ENCODE peak calls at places on chromosomes 13 and 19, in eight cellular contexts. One of them, this sample, is unnamed.

GRCh38 chr13:49820591-49821215 is 28.2 kb upstream of the KPNA3 start:
- DNase-seq in fibroblast of lung: no peak
- DNase-seq in stimulated activated CD4-positive, alpha-beta T cell treated with anti-CD3 and anti-CD28 coated beads, Interleukin-12 subunit alpha, Interleukin-12 subunit beta, amount 100 ng/mL, for 48 hours: no peak
- DNase-seq in CD4-positive, alpha-beta T cell: no peak
- DNase-seq in activated CD4-positive, alpha-beta T cell treated with anti-CD3 and anti-CD28 coated beads, Interleukin-2, amount 50 U/mL, for 48 hours: no peak
- DNase-seq in NCI-H460: no peak
- DNase-seq in effector memory CD4-positive, alpha-beta T cell: no peak
- DNase-seq in NCI-H345: no peak
- DNase-seq in this sample: no peak

GRCh38 chr19:11196406-11197287 is 698 bp downstream of the KANK2 start:
- DNase-seq in fibroblast of lung: peak; percentile 32
- DNase-seq in stimulated activated CD4-positive, alpha-beta T cell treated with anti-CD3 and anti-CD28 coated beads, Interleukin-12 subunit alpha, Interleukin-12 subunit beta, amount 100 ng/mL, for 48 hours: no peak
- DNase-seq in CD4-positive, alpha-beta T cell: no peak
- DNase-seq in activated CD4-positive, alpha-beta T cell treated with anti-CD3 and anti-CD28 coated beads, Interleukin-2, amount 50 U/mL, for 48 hours: no peak
- DNase-seq in NCI-H460: no peak
- DNase-seq in effector memory CD4-positive, alpha-beta T cell: no peak
- DNase-seq in NCI-H345: no peak
- DNase-seq in this sample: no peak

GRCh38 chr19:40279120-40279551 is 6.0 kb downstream of the AKT2 start:
- DNase-seq in fibroblast of lung: peak; percentile 78
- DNase-seq in stimulated activated CD4-positive, alpha-beta T cell treated with anti-CD3 and anti-CD28 coated beads, Interleukin-12 subunit alpha, Interleukin-12 subunit beta, amount 100 ng/mL, for 48 hours: no peak
- DNase-seq in CD4-positive, alpha-beta T cell: no peak
- DNase-seq in activated CD4-positive, alpha-beta T cell treated with anti-CD3 and anti-CD28 coated beads, Interleukin-2, amount 50 U/mL, for 48 hours: no peak
- DNase-seq in NCI-H460: no peak
- DNase-seq in effector memory CD4-positive, alpha-beta T cell: no peak
- DNase-seq in NCI-H345: no peak
- DNase-seq in this sample: no peak

GRCh38 chr13:45333973-45334922 is 6.7 kb downstream of the TPT1 start:
- DNase-seq in fibroblast of lung: no peak
- DNase-seq in stimulated activated CD4-positive, alpha-beta T cell treated with anti-CD3 and anti-CD28 coated beads, Interleukin-12 subunit alpha, Interleukin-12 subunit beta, amount 100 ng/mL, for 48 hours: no peak
- DNase-seq in CD4-positive, alpha-beta T cell: peak; percentile 23
- DNase-seq in activated CD4-positive, alpha-beta T cell treated with anti-CD3 and anti-CD28 coated beads, Interleukin-2, amount 50 U/mL, for 48 hours: peak; percentile 41
- DNase-seq in NCI-H460: no peak
- DNase-seq in effector memory CD4-positive, alpha-beta T cell: peak; percentile 30
- DNase-seq in NCI-H345: no peak
- DNase-seq in this sample: peak; percentile 33

GRCh38 chr13:29858667-29859066 is 8.2 kb upstream of the UBL3 start:
- DNase-seq in fibroblast of lung: no peak
- DNase-seq in stimulated activated CD4-positive, alpha-beta T cell treated with anti-CD3 and anti-CD28 coated beads, Interleukin-12 subunit alpha, Interleukin-12 subunit beta, amount 100 ng/mL, for 48 hours: no peak
- DNase-seq in CD4-positive, alpha-beta T cell: no peak
- DNase-seq in activated CD4-positive, alpha-beta T cell treated with anti-CD3 and anti-CD28 coated beads, Interleukin-2, amount 50 U/mL, for 48 hours: no peak
- DNase-seq in NCI-H460: no peak
- DNase-seq in effector memory CD4-positive, alpha-beta T cell: no peak
- DNase-seq in NCI-H345: no peak
- DNase-seq in this sample: no peak

GRCh38 chr19:15935167-15935702 is 906 bp upstream of the CYP4F11 start:
- DNase-seq in fibroblast of lung: no peak
- DNase-seq in stimulated activated CD4-positive, alpha-beta T cell treated with anti-CD3 and anti-CD28 coated beads, Interleukin-12 subunit alpha, Interleukin-12 subunit beta, amount 100 ng/mL, for 48 hours: no peak
- DNase-seq in CD4-positive, alpha-beta T cell: no peak
- DNase-seq in activated CD4-positive, alpha-beta T cell treated with anti-CD3 and anti-CD28 coated beads, Interleukin-2, amount 50 U/mL, for 48 hours: no peak
- DNase-seq in NCI-H460: peak; percentile 63
- DNase-seq in effector memory CD4-positive, alpha-beta T cell: no peak
- DNase-seq in NCI-H345: no peak
- DNase-seq in this sample: no peak

GRCh38 chr19:19061491-19061890 is 2.3 kb upstream of the SLC25A42 start:
- DNase-seq in fibroblast of lung: no peak
- DNase-seq in stimulated activated CD4-positive, alpha-beta T cell treated with anti-CD3 and anti-CD28 coated beads, Interleukin-12 subunit alpha, Interleukin-12 subunit beta, amount 100 ng/mL, for 48 hours: no peak
- DNase-seq in CD4-positive, alpha-beta T cell: no peak
- DNase-seq in activated CD4-positive, alpha-beta T cell treated with anti-CD3 and anti-CD28 coated beads, Interleukin-2, amount 50 U/mL, for 48 hours: no peak
- DNase-seq in NCI-H460: no peak
- DNase-seq in effector memory CD4-positive, alpha-beta T cell: no peak
- DNase-seq in NCI-H345: peak; percentile 46
- DNase-seq in this sample: no peak

GRCh38 chr13:96816261-96816660 is 178.0 kb downstream of the OXGR1 start:
- DNase-seq in fibroblast of lung: peak; percentile 40
- DNase-seq in stimulated activated CD4-positive, alpha-beta T cell treated with anti-CD3 and anti-CD28 coated beads, Interleukin-12 subunit alpha, Interleukin-12 subunit beta, amount 100 ng/mL, for 48 hours: no peak
- DNase-seq in CD4-positive, alpha-beta T cell: no peak
- DNase-seq in activated CD4-positive, alpha-beta T cell treated with anti-CD3 and anti-CD28 coated beads, Interleukin-2, amount 50 U/mL, for 48 hours: no peak
- DNase-seq in NCI-H460: no peak
- DNase-seq in effector memory CD4-positive, alpha-beta T cell: no peak
- DNase-seq in NCI-H345: no peak
- DNase-seq in this sample: no peak

GRCh38 chr13:68608147-68608546 is 1378.0 kb upstream of the PCDH9 start:
- DNase-seq in fibroblast of lung: no peak
- DNase-seq in stimulated activated CD4-positive, alpha-beta T cell treated with anti-CD3 and anti-CD28 coated beads, Interleukin-12 subunit alpha, Interleukin-12 subunit beta, amount 100 ng/mL, for 48 hours: no peak
- DNase-seq in CD4-positive, alpha-beta T cell: no peak
- DNase-seq in activated CD4-positive, alpha-beta T cell treated with anti-CD3 and anti-CD28 coated beads, Interleukin-2, amount 50 U/mL, for 48 hours: no peak
- DNase-seq in NCI-H460: no peak
- DNase-seq in effector memory CD4-positive, alpha-beta T cell: no peak
- DNase-seq in NCI-H345: no peak
- DNase-seq in this sample: no peak

GRCh38 chr13:22053053-22053452 is 382.2 kb downstream of the FGF9 start:
- DNase-seq in fibroblast of lung: no peak
- DNase-seq in stimulated activated CD4-positive, alpha-beta T cell treated with anti-CD3 and anti-CD28 coated beads, Interleukin-12 subunit alpha, Interleukin-12 subunit beta, amount 100 ng/mL, for 48 hours: no peak
- DNase-seq in CD4-positive, alpha-beta T cell: no peak
- DNase-seq in activated CD4-positive, alpha-beta T cell treated with anti-CD3 and anti-CD28 coated beads, Interleukin-2, amount 50 U/mL, for 48 hours: no peak
- DNase-seq in NCI-H460: no peak
- DNase-seq in effector memory CD4-positive, alpha-beta T cell: no peak
- DNase-seq in NCI-H345: no peak
- DNase-seq in this sample: no peak

GRCh38 chr19:28290963-28291657 is 921.8 kb downstream of the UQCRFS1 start:
- DNase-seq in fibroblast of lung: no peak
- DNase-seq in stimulated activated CD4-positive, alpha-beta T cell treated with anti-CD3 and anti-CD28 coated beads, Interleukin-12 subunit alpha, Interleukin-12 subunit beta, amount 100 ng/mL, for 48 hours: no peak
- DNase-seq in CD4-positive, alpha-beta T cell: no peak
- DNase-seq in activated CD4-positive, alpha-beta T cell treated with anti-CD3 and anti-CD28 coated beads, Interleukin-2, amount 50 U/mL, for 48 hours: no peak
- DNase-seq in NCI-H460: no peak
- DNase-seq in effector memory CD4-positive, alpha-beta T cell: no peak
- DNase-seq in NCI-H345: peak; percentile 94
- DNase-seq in this sample: no peak

GRCh38 chr13:113952983-113953520 is 20.8 kb downstream of the C13orf46 start:
- DNase-seq in fibroblast of lung: no peak
- DNase-seq in stimulated activated CD4-positive, alpha-beta T cell treated with anti-CD3 and anti-CD28 coated beads, Interleukin-12 subunit alpha, Interleukin-12 subunit beta, amount 100 ng/mL, for 48 hours: no peak
- DNase-seq in CD4-positive, alpha-beta T cell: no peak
- DNase-seq in activated CD4-positive, alpha-beta T cell treated with anti-CD3 and anti-CD28 coated beads, Interleukin-2, amount 50 U/mL, for 48 hours: no peak
- DNase-seq in NCI-H460: no peak
- DNase-seq in effector memory CD4-positive, alpha-beta T cell: no peak
- DNase-seq in NCI-H345: no peak
- DNase-seq in this sample: no peak

GRCh38 chr19:10553943-10554381 is 10.3 kb downstream of the ATG4D start:
- DNase-seq in fibroblast of lung: no peak
- DNase-seq in stimulated activated CD4-positive, alpha-beta T cell treated with anti-CD3 and anti-CD28 coated beads, Interleukin-12 subunit alpha, Interleukin-12 subunit beta, amount 100 ng/mL, for 48 hours: no peak
- DNase-seq in CD4-positive, alpha-beta T cell: peak; percentile 41
- DNase-seq in activated CD4-positive, alpha-beta T cell treated with anti-CD3 and anti-CD28 coated beads, Interleukin-2, amount 50 U/mL, for 48 hours: peak; percentile 48
- DNase-seq in NCI-H460: no peak
- DNase-seq in effector memory CD4-positive, alpha-beta T cell: peak; percentile 40
- DNase-seq in NCI-H345: no peak
- DNase-seq in this sample: peak; percentile 89

GRCh38 chr19:19562665-19563347 is 24.7 kb downstream of the CILP2 start:
- DNase-seq in fibroblast of lung: no peak
- DNase-seq in stimulated activated CD4-positive, alpha-beta T cell treated with anti-CD3 and anti-CD28 coated beads, Interleukin-12 subunit alpha, Interleukin-12 subunit beta, amount 100 ng/mL, for 48 hours: no peak
- DNase-seq in CD4-positive, alpha-beta T cell: peak; percentile 27
- DNase-seq in activated CD4-positive, alpha-beta T cell treated with anti-CD3 and anti-CD28 coated beads, Interleukin-2, amount 50 U/mL, for 48 hours: peak; percentile 30
- DNase-seq in NCI-H460: no peak
- DNase-seq in effector memory CD4-positive, alpha-beta T cell: no peak
- DNase-seq in NCI-H345: no peak
- DNase-seq in this sample: no peak

GRCh38 chr13:29081036-29081435 is 260.9 kb downstream of the MTUS2 start:
- DNase-seq in fibroblast of lung: no peak
- DNase-seq in stimulated activated CD4-positive, alpha-beta T cell treated with anti-CD3 and anti-CD28 coated beads, Interleukin-12 subunit alpha, Interleukin-12 subunit beta, amount 100 ng/mL, for 48 hours: no peak
- DNase-seq in CD4-positive, alpha-beta T cell: peak; percentile 17
- DNase-seq in activated CD4-positive, alpha-beta T cell treated with anti-CD3 and anti-CD28 coated beads, Interleukin-2, amount 50 U/mL, for 48 hours: no peak
- DNase-seq in NCI-H460: no peak
- DNase-seq in effector memory CD4-positive, alpha-beta T cell: no peak
- DNase-seq in NCI-H345: no peak
- DNase-seq in this sample: no peak

GRCh38 chr13:44128522-44128921 is 245.1 kb upstream of the SERP2 start:
- DNase-seq in fibroblast of lung: peak; percentile 40
- DNase-seq in stimulated activated CD4-positive, alpha-beta T cell treated with anti-CD3 and anti-CD28 coated beads, Interleukin-12 subunit alpha, Interleukin-12 subunit beta, amount 100 ng/mL, for 48 hours: no peak
- DNase-seq in CD4-positive, alpha-beta T cell: no peak
- DNase-seq in activated CD4-positive, alpha-beta T cell treated with anti-CD3 and anti-CD28 coated beads, Interleukin-2, amount 50 U/mL, for 48 hours: no peak
- DNase-seq in NCI-H460: no peak
- DNase-seq in effector memory CD4-positive, alpha-beta T cell: no peak
- DNase-seq in NCI-H345: no peak
- DNase-seq in this sample: no peak

GRCh38 chr19:44875666-44876418 is 15.2 kb upstream of the TOMM40 start:
- DNase-seq in fibroblast of lung: no peak
- DNase-seq in stimulated activated CD4-positive, alpha-beta T cell treated with anti-CD3 and anti-CD28 coated beads, Interleukin-12 subunit alpha, Interleukin-12 subunit beta, amount 100 ng/mL, for 48 hours: no peak
- DNase-seq in CD4-positive, alpha-beta T cell: no peak
- DNase-seq in activated CD4-positive, alpha-beta T cell treated with anti-CD3 and anti-CD28 coated beads, Interleukin-2, amount 50 U/mL, for 48 hours: no peak
- DNase-seq in NCI-H460: no peak
- DNase-seq in effector memory CD4-positive, alpha-beta T cell: no peak
- DNase-seq in NCI-H345: no peak
- DNase-seq in this sample: no peak

GRCh38 chr19:5090465-5090779 is 121.5 kb downstream of the KDM4B start:
- DNase-seq in fibroblast of lung: no peak
- DNase-seq in stimulated activated CD4-positive, alpha-beta T cell treated with anti-CD3 and anti-CD28 coated beads, Interleukin-12 subunit alpha, Interleukin-12 subunit beta, amount 100 ng/mL, for 48 hours: no peak
- DNase-seq in CD4-positive, alpha-beta T cell: no peak
- DNase-seq in activated CD4-positive, alpha-beta T cell treated with anti-CD3 and anti-CD28 coated beads, Interleukin-2, amount 50 U/mL, for 48 hours: no peak
- DNase-seq in NCI-H460: no peak
- DNase-seq in effector memory CD4-positive, alpha-beta T cell: no peak
- DNase-seq in NCI-H345: no peak
- DNase-seq in this sample: no peak

GRCh38 chr13:102825921-102826706 is 19.7 kb upstream of the ERCC5 start:
- DNase-seq in fibroblast of lung: peak; percentile 90
- DNase-seq in stimulated activated CD4-positive, alpha-beta T cell treated with anti-CD3 and anti-CD28 coated beads, Interleukin-12 subunit alpha, Interleukin-12 subunit beta, amount 100 ng/mL, for 48 hours: no peak
- DNase-seq in CD4-positive, alpha-beta T cell: no peak
- DNase-seq in activated CD4-positive, alpha-beta T cell treated with anti-CD3 and anti-CD28 coated beads, Interleukin-2, amount 50 U/mL, for 48 hours: no peak
- DNase-seq in NCI-H460: no peak
- DNase-seq in effector memory CD4-positive, alpha-beta T cell: no peak
- DNase-seq in NCI-H345: no peak
- DNase-seq in this sample: no peak

GRCh38 chr13:63005625-63006024 is 1590.0 kb upstream of the PCDH20 start:
- DNase-seq in fibroblast of lung: no peak
- DNase-seq in stimulated activated CD4-positive, alpha-beta T cell treated with anti-CD3 and anti-CD28 coated beads, Interleukin-12 subunit alpha, Interleukin-12 subunit beta, amount 100 ng/mL, for 48 hours: no peak
- DNase-seq in CD4-positive, alpha-beta T cell: no peak
- DNase-seq in activated CD4-positive, alpha-beta T cell treated with anti-CD3 and anti-CD28 coated beads, Interleukin-2, amount 50 U/mL, for 48 hours: no peak
- DNase-seq in NCI-H460: no peak
- DNase-seq in effector memory CD4-positive, alpha-beta T cell: no peak
- DNase-seq in NCI-H345: no peak
- DNase-seq in this sample: no peak

GRCh38 chr13:100230813-100231575 is 142.1 kb downstream of the PCCA start:
- DNase-seq in fibroblast of lung: no peak
- DNase-seq in stimulated activated CD4-positive, alpha-beta T cell treated with anti-CD3 and anti-CD28 coated beads, Interleukin-12 subunit alpha, Interleukin-12 subunit beta, amount 100 ng/mL, for 48 hours: no peak
- DNase-seq in CD4-positive, alpha-beta T cell: no peak
- DNase-seq in activated CD4-positive, alpha-beta T cell treated with anti-CD3 and anti-CD28 coated beads, Interleukin-2, amount 50 U/mL, for 48 hours: no peak
- DNase-seq in NCI-H460: no peak
- DNase-seq in effector memory CD4-positive, alpha-beta T cell: no peak
- DNase-seq in NCI-H345: no peak
- DNase-seq in this sample: no peak

GRCh38 chr13:102903659-102904407 is 58.0 kb downstream of the ERCC5 start:
- DNase-seq in fibroblast of lung: peak; percentile 44
- DNase-seq in stimulated activated CD4-positive, alpha-beta T cell treated with anti-CD3 and anti-CD28 coated beads, Interleukin-12 subunit alpha, Interleukin-12 subunit beta, amount 100 ng/mL, for 48 hours: no peak
- DNase-seq in CD4-positive, alpha-beta T cell: no peak
- DNase-seq in activated CD4-positive, alpha-beta T cell treated with anti-CD3 and anti-CD28 coated beads, Interleukin-2, amount 50 U/mL, for 48 hours: no peak
- DNase-seq in NCI-H460: no peak
- DNase-seq in effector memory CD4-positive, alpha-beta T cell: no peak
- DNase-seq in NCI-H345: no peak
- DNase-seq in this sample: no peak

GRCh38 chr19:50344661-50345318 is 15.6 kb upstream of the KCNC3 start:
- DNase-seq in fibroblast of lung: no peak
- DNase-seq in stimulated activated CD4-positive, alpha-beta T cell treated with anti-CD3 and anti-CD28 coated beads, Interleukin-12 subunit alpha, Interleukin-12 subunit beta, amount 100 ng/mL, for 48 hours: no peak
- DNase-seq in CD4-positive, alpha-beta T cell: no peak
- DNase-seq in activated CD4-positive, alpha-beta T cell treated with anti-CD3 and anti-CD28 coated beads, Interleukin-2, amount 50 U/mL, for 48 hours: no peak
- DNase-seq in NCI-H460: no peak
- DNase-seq in effector memory CD4-positive, alpha-beta T cell: no peak
- DNase-seq in NCI-H345: no peak
- DNase-seq in this sample: no peak

GRCh38 chr19:2255982-2256685 is at the start of gene JSRP1:
- DNase-seq in fibroblast of lung: no peak
- DNase-seq in stimulated activated CD4-positive, alpha-beta T cell treated with anti-CD3 and anti-CD28 coated beads, Interleukin-12 subunit alpha, Interleukin-12 subunit beta, amount 100 ng/mL, for 48 hours: no peak
- DNase-seq in CD4-positive, alpha-beta T cell: no peak
- DNase-seq in activated CD4-positive, alpha-beta T cell treated with anti-CD3 and anti-CD28 coated beads, Interleukin-2, amount 50 U/mL, for 48 hours: no peak
- DNase-seq in NCI-H460: no peak
- DNase-seq in effector memory CD4-positive, alpha-beta T cell: no peak
- DNase-seq in NCI-H345: no peak
- DNase-seq in this sample: no peak

GRCh38 chr13:47250141-47250540 is 353.3 kb upstream of the HTR2A start:
- DNase-seq in fibroblast of lung: peak; percentile 43
- DNase-seq in stimulated activated CD4-positive, alpha-beta T cell treated with anti-CD3 and anti-CD28 coated beads, Interleukin-12 subunit alpha, Interleukin-12 subunit beta, amount 100 ng/mL, for 48 hours: no peak
- DNase-seq in CD4-positive, alpha-beta T cell: no peak
- DNase-seq in activated CD4-positive, alpha-beta T cell treated with anti-CD3 and anti-CD28 coated beads, Interleukin-2, amount 50 U/mL, for 48 hours: no peak
- DNase-seq in NCI-H460: no peak
- DNase-seq in effector memory CD4-positive, alpha-beta T cell: no peak
- DNase-seq in NCI-H345: no peak
- DNase-seq in this sample: no peak

GRCh38 chr19:39411006-39411831 is 1.2 kb upstream of the PLEKHG2 start:
- DNase-seq in fibroblast of lung: peak; percentile 76
- DNase-seq in stimulated activated CD4-positive, alpha-beta T cell treated with anti-CD3 and anti-CD28 coated beads, Interleukin-12 subunit alpha, Interleukin-12 subunit beta, amount 100 ng/mL, for 48 hours: no peak
- DNase-seq in CD4-positive, alpha-beta T cell: no peak
- DNase-seq in activated CD4-positive, alpha-beta T cell treated with anti-CD3 and anti-CD28 coated beads, Interleukin-2, amount 50 U/mL, for 48 hours: peak; percentile 31
- DNase-seq in NCI-H460: no peak
- DNase-seq in effector memory CD4-positive, alpha-beta T cell: peak; percentile 38
- DNase-seq in NCI-H345: no peak
- DNase-seq in this sample: no peak